ENCODE peak calls at places on chromosomes 4 and X, in four cellular contexts. G is stomach, D is EL, P is OCI-LY7. S is an unnamed sample.

GRCh38 chr4:186936496-186937375 is 213.1 kb upstream of the FAT1 start:
- DNase-seq in G (no peak), D (peak), P (no peak), S (no peak)

GRCh38 chr4:24794111-24794860 is 1.1 kb upstream of the SOD3 start:
- DNase-seq in G (no peak), D (peak), P (no peak), S (no peak)

GRCh38 chr4:38664704-38665401 is 854 bp downstream of the KLF3 start:
- DNase-seq in G (peak), D (peak), P (no peak), S (peak)

GRCh38 chr4:158811704-158812103 is 42.9 kb downstream of the FNIP2 start:
- DNase-seq in G (peak), D (peak), P (peak), S (no peak)

GRCh38 chr4:57109847-57110634 is at the start of gene IGFBP7:
- DNase-seq in G (peak), D (peak), P (no peak), S (peak)

GRCh38 chr4:156672924-156673323 is 298.7 kb downstream of the PDGFC start:
- DNase-seq in G (no peak), D (peak), P (no peak), S (no peak)

GRCh38 chr4:102554482-102554881 is 53.3 kb downstream of the NFKB1 start:
- DNase-seq in G (no peak), D (no peak), P (no peak), S (no peak)

GRCh38 chr4:186669159-186669720 is 54.4 kb downstream of the FAT1 start:
- DNase-seq in G (no peak), D (peak), P (peak), S (no peak)

GRCh38 chr4:7515390-7515902 is 80.7 kb upstream of the PSAPL1 start:
- DNase-seq in G (no peak), D (peak), P (no peak), S (no peak)

GRCh38 chr4:185524888-185525863 is 10.1 kb downstream of the PDLIM3 start:
- DNase-seq in G (no peak), D (no peak), P (no peak), S (no peak)

GRCh38 chr4:18398661-18399060 is 377.1 kb upstream of the LCORL start:
- DNase-seq in G (no peak), D (no peak), P (no peak), S (no peak)

GRCh38 chr4:116223059-116223732 is 862.2 kb downstream of the TRAM1L1 start:
- DNase-seq in G (no peak), D (no peak), P (no peak), S (no peak)

GRCh38 chr4:2662598-2662997 is 93.5 kb downstream of the TNIP2 start:
- DNase-seq in G (no peak), D (peak), P (no peak), S (no peak)

GRCh38 chrX:13955975-13956374 is 73.7 kb downstream of the GEMIN8 start:
- DNase-seq in G (no peak), D (no peak), P (no peak), S (no peak)

GRCh38 chr4:39435875-39436563 is 22.7 kb downstream of the RPL9 start:
- DNase-seq in G (no peak), D (no peak), P (no peak), S (no peak)

GRCh38 chrX:79133897-79134296 is 10.6 kb upstream of the GPR174 start:
- DNase-seq in G (no peak), D (no peak), P (peak), S (no peak)

S was measured in lung.